ENCODE peak calls at places on chromosomes 7 and 10, in four cellular contexts. P is adrenal gland, F is neural progenitor cell, L is A549. Q is an unnamed sample.
A peak's percentile ranks its signal among the peaks of the same experiment; 100 is the strongest.

GRCh38 chr10:92690211-92691041 is 671 bp downstream of the HHEX start:
- DNase-seq in P (peak; percentile 83), F (peak; percentile 58), L (peak; percentile 46), Q (peak; percentile 52)

GRCh38 chr10:132944510-132944909 is 2.1 kb upstream of the CFAP46 start:
- DNase-seq in P (no peak), F (no peak), L (no peak), Q (no peak)

GRCh38 chr7:139683137-139683871 is 94.5 kb downstream of the HIPK2 start:
- DNase-seq in P (no peak), F (no peak), L (no peak), Q (no peak)

GRCh38 chr10:91194497-91195179 is 25.8 kb upstream of the PCGF5 start:
- DNase-seq in P (no peak), F (no peak), L (no peak), Q (no peak)

GRCh38 chr7:142771353-142771723 is 568 bp downstream of the PRSS2 start:
- DNase-seq in P (no peak), F (no peak), L (no peak), Q (no peak)

GRCh38 chr10:117188399-117188798 is 8.9 kb upstream of the KCNK18 start:
- DNase-seq in P (no peak), F (no peak), L (no peak), Q (no peak)

GRCh38 chr10:88442681-88443080 is 140.4 kb downstream of the RNLS start:
- DNase-seq in P (no peak), F (no peak), L (no peak), Q (no peak)

GRCh38 chr7:15925608-15926007 is 239.1 kb upstream of the MEOX2 start:
- DNase-seq in P (no peak), F (no peak), L (no peak), Q (no peak)

GRCh38 chr7:23002698-23003097 is 11.2 kb downstream of the HYCC1 start:
- DNase-seq in P (no peak), F (no peak), L (no peak), Q (no peak)

GRCh38 chr10:91683976-91684375 is 51.1 kb upstream of the PPP1R3C start:
- DNase-seq in P (no peak), F (peak; percentile 28), L (peak; percentile 60), Q (no peak)

GRCh38 chr10:107554351-107554750 is 389.8 kb upstream of the SORCS1 start:
- DNase-seq in P (no peak), F (no peak), L (no peak), Q (no peak)

GRCh38 chr7:122304996-122305421 is 459 bp upstream of the FEZF1 start:
- DNase-seq in P (no peak), F (peak; percentile 60), L (no peak), Q (no peak)

GRCh38 chr7:22718200-22718711 is 8.7 kb upstream of the IL6 start:
- DNase-seq in P (no peak), F (peak; percentile 46), L (no peak), Q (no peak)

GRCh38 chr7:23347007-23347681 is 48.0 kb downstream of the MALSU1 start:
- DNase-seq in P (no peak), F (no peak), L (no peak), Q (no peak)

GRCh38 chr7:17320102-17320497 is 21.6 kb downstream of the AHR start:
- DNase-seq in P (no peak), F (no peak), L (no peak), Q (no peak)

GRCh38 chr10:127418536-127419168 is 130.5 kb upstream of the NPS start:
- DNase-seq in P (peak; percentile 39), F (no peak), L (no peak), Q (peak; percentile 46)

GRCh38 chr7:43879477-43879876 is 10.2 kb upstream of the MRPS24 start:
- DNase-seq in P (no peak), F (no peak), L (no peak), Q (no peak)

GRCh38 chr7:7805511-7806153 is 87.2 kb upstream of the RPA3 start:
- DNase-seq in P (no peak), F (no peak), L (no peak), Q (no peak)

GRCh38 chr10:35910234-35910633 is 268.1 kb upstream of the FZD8 start:
- DNase-seq in P (no peak), F (no peak), L (no peak), Q (no peak)

GRCh38 chr10:130958981-130959751 is 352.4 kb downstream of the TCERG1L start:
- DNase-seq in P (no peak), F (no peak), L (no peak), Q (no peak)

GRCh38 chr10:126115861-126116260 is 219.5 kb downstream of the FANK1 start:
- DNase-seq in P (no peak), F (no peak), L (no peak), Q (no peak)

GRCh38 chr10:91682912-91683311 is 50.0 kb upstream of the PPP1R3C start:
- DNase-seq in P (no peak), F (no peak), L (no peak), Q (no peak)

GRCh38 chr7:155951554-155952158 is 139.4 kb upstream of the SHH start:
- DNase-seq in P (peak; percentile 98), F (no peak), L (peak; percentile 99), Q (no peak)

GRCh38 chr10:99389721-99390480 is 40.5 kb downstream of the GOT1 start:
- DNase-seq in P (no peak), F (no peak), L (no peak), Q (no peak)

GRCh38 chr10:99382181-99382580 is 48.2 kb downstream of the GOT1 start:
- DNase-seq in P (no peak), F (no peak), L (no peak), Q (no peak)

GRCh38 chr10:99391346-99391745 is 39.1 kb downstream of the GOT1 start:
- DNase-seq in P (no peak), F (no peak), L (no peak), Q (no peak)

GRCh38 chr10:99387541-99387940 is 42.9 kb downstream of the GOT1 start:
- DNase-seq in P (no peak), F (no peak), L (no peak), Q (no peak)

DNA sequence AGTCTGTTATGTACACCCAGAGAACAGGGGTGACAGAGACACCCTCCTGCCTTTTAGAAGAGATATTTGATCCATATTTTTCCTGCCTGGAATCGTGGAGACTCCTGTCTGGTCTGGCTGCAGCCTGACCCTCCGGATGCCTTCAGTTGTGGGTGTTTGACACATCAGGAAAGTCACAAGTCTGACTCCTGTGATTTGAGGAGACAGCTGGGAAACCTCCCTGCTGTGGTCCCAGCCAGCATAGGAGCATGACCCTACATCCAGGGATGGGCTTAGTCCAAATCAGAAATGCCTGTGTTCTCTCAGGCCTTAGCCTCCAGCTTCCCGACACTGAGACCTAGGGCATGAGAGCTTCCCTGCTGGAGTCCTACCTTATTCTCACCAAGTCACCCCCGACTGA is 43.4 kb downstream of the GOT1 start:
- DNase-seq in P (no peak), F (no peak), L (no peak), Q (no peak)
- H3K4me3 ChIP-seq in P (no peak overlapping the region), F (no peak overlapping the region), L (no peak overlapping the region), Q (no peak overlapping the region)

GRCh38 chr7:73881352-73882059 is 20.5 kb downstream of the TMEM270 start:
- DNase-seq in P (no peak), F (no peak), L (no peak), Q (no peak)
- H3K4me3 ChIP-seq in P (no peak overlapping the region), F (no peak overlapping the region), L (no peak overlapping the region), Q (peak overlapping the region; percentile 23)

DNA sequence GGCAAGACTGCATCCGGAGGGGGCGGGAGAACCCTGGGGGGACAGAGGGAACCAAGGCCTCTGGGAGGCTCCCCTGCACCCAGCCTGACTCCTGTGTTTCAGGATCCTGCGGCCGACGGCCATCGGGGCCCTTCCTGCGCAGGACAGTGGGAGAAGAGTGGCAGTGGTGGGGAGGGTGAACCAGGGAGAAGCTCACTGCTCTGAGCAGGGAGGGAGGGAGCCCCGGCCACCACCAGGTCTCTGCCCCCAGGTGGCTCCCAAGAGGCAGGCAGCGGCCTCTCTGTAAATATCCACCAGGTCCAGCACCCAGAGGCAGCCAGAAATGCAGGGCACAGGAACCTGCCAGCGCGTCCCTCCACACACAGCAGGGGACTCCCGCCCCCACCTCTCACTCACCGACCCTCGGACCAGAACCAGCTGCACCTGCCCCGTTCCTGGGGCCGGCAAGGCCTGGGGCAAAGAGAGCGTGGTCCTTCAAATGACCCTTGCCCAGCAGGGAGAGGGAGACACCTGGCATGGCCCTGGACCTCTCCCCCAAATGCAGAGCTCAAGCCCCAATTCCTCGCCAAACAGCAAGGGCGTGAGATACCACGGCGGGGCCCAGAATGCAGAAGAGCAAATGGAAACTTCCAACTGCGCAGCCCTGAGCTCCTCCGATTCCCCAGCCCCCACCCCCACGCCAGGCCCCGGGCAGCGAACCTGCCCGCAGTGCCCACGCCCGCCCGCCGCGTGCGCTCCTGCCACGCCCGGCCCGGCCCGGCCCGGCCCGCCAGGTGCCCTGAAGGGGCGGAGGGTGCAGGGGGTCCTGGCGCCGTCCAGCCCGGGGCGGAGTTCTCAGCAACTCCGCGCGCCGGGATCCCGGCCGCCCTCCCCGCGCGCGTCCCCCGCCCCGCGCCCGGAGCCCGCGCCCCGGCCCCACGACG is 805 bp downstream of the RASGEF1A start:
- DNase-seq in P (peak; percentile 38), F (peak; percentile 59), L (peak; percentile 96), Q (no peak)
- H3K4me3 ChIP-seq in P (no peak overlapping the region), F (peak overlapping the region; percentile 28), L (peak overlapping the region; percentile 67), Q (peak overlapping the region; percentile 57)

GRCh38 chr10:46096426-46096825 is 50.4 kb upstream of the MSMB start:
- DNase-seq in P (no peak), F (no peak), L (no peak), Q (no peak)

GRCh38 chr10:46096909-46097575 is 51.0 kb upstream of the MSMB start:
- DNase-seq in P (no peak), F (peak; percentile 22), L (no peak), Q (no peak)

GRCh38 chr10:46092523-46093195 is 46.6 kb upstream of the MSMB start:
- DNase-seq in P (no peak), F (no peak), L (no peak), Q (no peak)

GRCh38 chr10:46094197-46094500 is 48.1 kb upstream of the MSMB start:
- DNase-seq in P (no peak), F (no peak), L (no peak), Q (no peak)

GRCh38 chr10:46094931-46095755 is 49.1 kb upstream of the MSMB start:
- DNase-seq in P (no peak), F (peak; percentile 13), L (no peak), Q (no peak)
- H3K4me3 ChIP-seq in P (no peak overlapping the region), F (no peak overlapping the region), L (no peak overlapping the region), Q (no peak overlapping the region)

GRCh38 chr7:50359258-50359994 is 54.9 kb downstream of the IKZF1 start:
- DNase-seq in P (no peak), F (no peak), L (no peak), Q (no peak)

GRCh38 chr7:50358808-50359207 is 54.3 kb downstream of the IKZF1 start:
- DNase-seq in P (no peak), F (no peak), L (no peak), Q (no peak)

GRCh38 chr7:50358306-50358705 is 53.8 kb downstream of the IKZF1 start:
- DNase-seq in P (no peak), F (no peak), L (no peak), Q (no peak)

GRCh38 chr7:50362142-50362541 is 57.6 kb downstream of the IKZF1 start:
- DNase-seq in P (no peak), F (no peak), L (no peak), Q (no peak)

GRCh38 chr7:50359995-50360925 is 55.7 kb downstream of the IKZF1 start:
- DNase-seq in P (no peak), F (peak; percentile 15), L (no peak), Q (no peak)
- H3K4me3 ChIP-seq in P (no peak overlapping the region), F (no peak overlapping the region), L (no peak overlapping the region), Q (no peak overlapping the region)

DNA sequence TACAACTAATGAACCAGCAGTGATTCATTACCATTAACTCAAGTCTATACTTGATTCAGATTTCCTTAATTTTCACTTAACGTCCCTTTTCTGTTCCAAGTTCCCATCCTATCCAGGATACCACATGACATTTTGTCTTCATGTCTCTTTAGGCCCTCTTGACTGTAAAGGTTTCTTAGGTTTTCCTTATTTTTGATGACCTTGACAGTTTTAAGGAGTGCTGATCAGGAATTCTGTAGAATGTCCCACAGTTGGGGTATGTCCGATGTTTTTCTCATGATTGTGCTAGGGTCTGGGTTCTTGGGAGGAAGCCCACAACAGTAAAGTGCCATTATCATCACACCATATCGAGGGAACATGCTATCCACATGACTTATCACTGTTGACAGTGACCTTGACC is 162.7 kb downstream of the PTPN20 start:
- DNase-seq in P (no peak), F (no peak), L (no peak), Q (no peak)
- H3K4me3 ChIP-seq in P (no peak overlapping the region), F (no peak overlapping the region), L (no peak overlapping the region), Q (no peak overlapping the region)